ENCODE peak calls at places on chromosomes 11 and 22, in nine cellular contexts. I is mesothelial cell of epicardium, L is GM10248, K is left ventricle myocardium inferior, V is tibial artery, J is AG09309, Y is natural killer cell, X is colonic mucosa, C is heart right ventricle. D is an unnamed sample.

GRCh38 chr11:112797653-112798293 is 163.4 kb upstream of the NCAM1 start:
- DNase-seq in V (peak), X (no peak), J (no peak), Y (peak), I (no peak), K (no peak), L (no peak), C (no peak), D (no peak)

GRCh38 chr11:117663389-117663788 is 133.6 kb downstream of the DSCAML1 start:
- DNase-seq in Y (no peak), J (no peak), X (no peak), K (no peak), C (no peak), L (no peak), V (no peak), I (no peak), D (no peak)

GRCh38 chr11:2458321-2458720 is 13.5 kb downstream of the KCNQ1 start:
- DNase-seq in L (no peak), C (no peak), Y (no peak), K (no peak), V (peak), I (no peak), J (no peak), X (no peak), D (no peak)

GRCh38 chr22:46053563-46054090 is 76.7 kb upstream of the WNT7B start:
- DNase-seq in Y (peak), K (peak), C (peak), I (no peak), X (peak), L (no peak), V (peak), J (no peak), D (no peak)

GRCh38 chr22:20131593-20131855 is at the start of gene ZDHHC8:
- DNase-seq in K (peak), X (no peak), L (peak), Y (peak), I (no peak), J (no peak), V (no peak), C (peak), D (no peak)

GRCh38 chr11:33538726-33539125 is 161.9 kb downstream of the C11orf91 start:
- DNase-seq in Y (no peak), V (no peak), J (no peak), C (no peak), K (no peak), L (no peak), I (no peak), X (no peak), D (no peak)

GRCh38 chr22:40147388-40148176 is 30.1 kb upstream of the TNRC6B start:
- DNase-seq in J (no peak), C (no peak), K (no peak), L (no peak), X (no peak), Y (no peak), I (no peak), V (no peak), D (no peak)

GRCh38 chr11:65585396-65586246 is 9.8 kb downstream of the EHBP1L1 start:
- DNase-seq in C (no peak), Y (no peak), X (no peak), L (no peak), J (no peak), I (no peak), V (no peak), K (no peak), D (no peak)

GRCh38 chr11:45658292-45658991 is 7.0 kb downstream of the CHST1 start:
- DNase-seq in K (peak), Y (no peak), I (no peak), X (peak), L (peak), C (peak), J (peak), V (peak), D (no peak)

GRCh38 chr11:68012843-68013610 is 2.9 kb downstream of the ALDH3B1 start:
- DNase-seq in J (peak), Y (no peak), L (no peak), C (no peak), X (no peak), V (peak), I (no peak), K (no peak), D (no peak)

GRCh38 chr11:12543596-12544415 is 130.4 kb upstream of the TEAD1 start:
- DNase-seq in J (no peak), V (peak), C (no peak), I (no peak), Y (no peak), L (no peak), K (no peak), X (peak), D (no peak)

GRCh38 chr11:35179466-35180135 is 40.6 kb downstream of the CD44 start:
- DNase-seq in Y (no peak), I (no peak), L (no peak), C (no peak), J (no peak), X (no peak), K (no peak), V (no peak), D (no peak)

GRCh38 chr22:49352361-49353169 is 475.1 kb downstream of the BRD1 start:
- DNase-seq in Y (no peak), I (no peak), C (no peak), X (no peak), L (no peak), K (no peak), J (no peak), V (no peak), D (no peak)

GRCh38 chr22:42928969-42929837 is 72.1 kb upstream of the ARFGAP3 start:
- DNase-seq in C (no peak), K (no peak), V (peak), X (no peak), Y (no peak), J (no peak), I (no peak), L (no peak), D (no peak)

GRCh38 chr11:15327786-15328231 is 213.1 kb downstream of the INSC start:
- DNase-seq in V (no peak), K (peak), X (peak), J (no peak), Y (no peak), L (peak), C (peak), I (peak), D (peak)

GRCh38 chr11:113447621-113448310 is 27.4 kb downstream of the DRD2 start:
- DNase-seq in Y (no peak), V (no peak), I (no peak), X (no peak), J (peak), K (no peak), C (no peak), L (no peak), D (no peak)

GRCh38 chr11:72395993-72396392 is 38.3 kb downstream of the CLPB start:
- DNase-seq in L (no peak), X (no peak), J (no peak), I (no peak), K (no peak), Y (no peak), C (no peak), V (no peak), D (no peak)

GRCh38 chr22:36893262-36893661 is 20.2 kb upstream of the CSF2RB start:
- DNase-seq in V (no peak), Y (no peak), X (no peak), J (no peak), L (no peak), K (no peak), C (no peak), I (no peak), D (no peak)

GRCh38 chr11:78036313-78036712 is 13.2 kb upstream of the KCTD14 start:
- DNase-seq in I (no peak), Y (no peak), K (no peak), X (no peak), J (no peak), V (no peak), L (no peak), C (no peak), D (no peak)
- TF ChIP-seq CTCF in I (no peak), Y (no peak), K (no peak), X (no peak), J (no peak), V (no peak), L (no peak), C (no peak), D (no peak)

DNA sequence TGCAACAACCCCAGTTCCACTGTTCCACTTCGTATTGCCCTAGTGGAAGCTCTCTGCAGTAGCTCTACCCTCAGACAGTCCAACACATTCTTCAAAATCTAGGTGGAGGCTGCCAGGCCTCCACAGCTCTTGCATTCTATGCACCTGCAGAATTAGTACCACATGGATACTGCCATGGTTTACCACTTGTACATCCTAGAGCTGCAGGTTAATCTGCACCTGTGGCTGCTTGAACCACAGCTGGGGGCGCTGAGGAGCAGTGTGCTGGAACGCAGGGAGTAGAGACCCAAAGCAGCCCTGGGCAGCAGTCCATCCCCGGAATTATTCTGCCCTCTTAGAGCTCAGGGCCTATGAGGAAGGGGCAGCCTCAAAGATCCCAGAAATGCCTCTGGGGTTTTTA is 4.3 kb upstream of the CTSC start:
- DNase-seq in I (no peak), X (no peak), L (no peak), K (no peak), C (no peak), J (no peak), Y (no peak), V (no peak), D (no peak)
- TF ChIP-seq CTCF in I (no peak), X (no peak), L (no peak), K (no peak), C (no peak), J (no peak), Y (no peak), V (no peak), D (peak)

DNA sequence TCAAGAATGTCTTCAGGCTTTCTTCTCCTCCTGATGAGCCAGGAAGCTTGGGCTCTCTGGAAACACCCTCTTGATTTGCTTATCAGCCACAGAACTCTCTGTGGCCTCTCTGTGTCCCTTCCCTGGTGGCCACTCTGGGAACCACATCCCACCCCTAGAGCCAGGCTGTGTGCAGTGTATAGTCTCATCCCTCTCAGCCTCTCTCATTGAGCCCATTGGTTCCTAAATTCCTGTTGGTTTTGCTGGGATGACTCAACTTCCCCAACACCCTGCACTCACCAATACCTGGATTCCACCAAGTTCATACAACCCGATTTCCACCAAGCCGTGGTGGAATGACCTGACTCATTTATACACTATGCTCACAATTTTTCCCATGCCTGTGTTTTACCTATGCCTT is 5.2 kb downstream of the IRAG1 start:
- DNase-seq in L (no peak), I (no peak), C (no peak), V (no peak), X (no peak), J (no peak), Y (no peak), K (no peak), D (no peak)
- TF ChIP-seq CTCF in L (no peak), I (peak), C (no peak), V (peak), X (peak), J (peak), Y (no peak), K (peak), D (peak)

GRCh38 chr22:38243007-38243775 is 29.6 kb downstream of the TMEM184B start:
- DNase-seq in X (peak), I (no peak), K (peak), V (no peak), J (no peak), L (no peak), Y (no peak), C (no peak), D (peak)
- TF ChIP-seq CTCF in X (no peak), I (no peak), K (no peak), V (no peak), J (no peak), L (no peak), Y (no peak), C (no peak), D (no peak)

DNA sequence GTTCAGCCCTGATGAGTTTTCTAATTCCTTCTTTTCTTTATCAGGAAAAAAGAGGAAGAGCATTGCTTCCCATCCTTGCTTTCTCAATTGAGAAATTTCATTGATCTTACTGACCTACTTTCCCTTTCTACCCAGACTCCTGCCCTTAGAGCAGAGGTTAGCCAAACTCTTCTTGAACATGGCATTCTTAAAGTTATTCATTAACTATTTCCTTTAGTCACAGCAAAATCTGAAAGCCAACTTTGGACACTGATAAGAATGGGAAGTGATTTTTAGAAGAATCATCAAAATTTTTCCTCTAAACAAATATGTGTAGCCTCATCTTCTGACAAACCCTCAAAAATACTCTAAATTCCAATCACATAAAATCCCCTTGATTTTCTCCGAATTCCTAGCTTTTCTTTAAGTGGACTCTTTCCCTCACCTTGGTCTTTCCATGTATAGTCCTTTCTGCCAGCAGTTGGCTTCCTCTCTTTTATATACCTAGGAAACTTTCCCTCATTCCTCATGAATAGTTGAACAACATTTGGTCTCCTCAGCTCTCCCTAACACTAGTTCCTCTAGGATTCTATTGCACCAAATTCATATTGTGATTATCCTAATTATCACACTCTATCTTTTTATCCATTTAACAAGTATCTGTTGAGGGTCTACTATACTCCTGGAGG is 566.7 kb upstream of the CCDC90B start:
- DNase-seq in C (no peak), L (no peak), J (no peak), Y (no peak), X (no peak), I (no peak), V (no peak), K (no peak), D (no peak)
- TF ChIP-seq CTCF in C (no peak), L (no peak), J (no peak), Y (no peak), X (no peak), I (no peak), V (no peak), K (no peak), D (no peak)

GRCh38 chr11:120660024-120660565 is 148.5 kb downstream of the GRIK4 start:
- DNase-seq in K (no peak), X (peak), Y (peak), J (no peak), L (peak), C (no peak), I (no peak), V (no peak), D (no peak)
- TF ChIP-seq CTCF in K (peak), X (peak), Y (peak), J (peak), L (peak), C (peak), I (peak), V (no peak), D (peak)